ENCODE peak calls at places on chromosomes 7 and 10, in six cellular contexts. D, Q, Y, S, T and X are unnamed samples.

GRCh38 chr7:36283171-36283570 is 106.5 kb upstream of the ANLN start:
- DNase-seq in Q (no peak), T (no peak), D (no peak), Y (no peak), S (no peak), X (no peak)

GRCh38 chr7:11212080-11212711 is 238.5 kb downstream of the PHF14 start:
- DNase-seq in D (peak), Y (peak), S (peak), T (peak), Q (peak), X (peak)

GRCh38 chr10:86061301-86061873 is 305.2 kb downstream of the GRID1 start:
- DNase-seq in T (no peak), Q (no peak), S (no peak), D (no peak), Y (no peak), X (no peak)

GRCh38 chr7:65222655-65223054 is 151.0 kb upstream of the ZNF92 start:
- DNase-seq in D (no peak), Q (no peak), Y (no peak), T (no peak), S (no peak), X (no peak)

GRCh38 chr10:17872191-17873091 is 63.3 kb downstream of the MRC1 start:
- DNase-seq in D (peak), Q (no peak), Y (no peak), S (peak), T (no peak), X (no peak)

GRCh38 chr10:76882245-76882644 is 755.4 kb downstream of the KCNMA1 start:
- DNase-seq in S (no peak), Q (no peak), Y (no peak), T (no peak), D (no peak), X (no peak)

GRCh38 chr10:31935678-31936077 is 7.0 kb upstream of the ARHGAP12 start:
- DNase-seq in S (no peak), D (no peak), Q (no peak), T (no peak), Y (no peak), X (no peak)

GRCh38 chr10:50260791-50261281 is 9.5 kb upstream of the ASAH2 start:
- DNase-seq in S (peak), D (no peak), T (no peak), Y (no peak), Q (no peak), X (no peak)

GRCh38 chr10:110681023-110681681 is 37.0 kb downstream of the RBM20 start:
- DNase-seq in D (peak), T (peak), Y (peak), Q (peak), S (peak), X (peak)

GRCh38 chr10:89296227-89296648 is 5.6 kb upstream of the IFIT2 start:
- DNase-seq in T (no peak), D (no peak), Y (peak), Q (no peak), S (peak), X (no peak)

GRCh38 chr7:30799206-30799975 is 28.2 kb downstream of the MINDY4 start:
- DNase-seq in Q (no peak), T (no peak), Y (peak), D (no peak), S (peak), X (peak)

GRCh38 chr7:1839701-1840100 is 169.6 kb downstream of the ELFN1 start:
- DNase-seq in S (no peak), Y (no peak), D (no peak), T (peak), Q (no peak), X (peak)

GRCh38 chr10:58064714-58065528 is 202.8 kb downstream of the IPMK start:
- DNase-seq in Y (peak), T (peak), Q (peak), S (peak), D (peak), X (no peak)

GRCh38 chr7:134758981-134759380 is 20.5 kb upstream of the CALD1 start:
- DNase-seq in D (no peak), T (no peak), S (no peak), Y (no peak), Q (no peak), X (no peak)

GRCh38 chr7:78450754-78451153 is 652.2 kb downstream of the PHTF2 start:
- DNase-seq in Q (no peak), D (no peak), Y (no peak), S (no peak), T (no peak), X (no peak)